ENCODE peak calls at places on chromosomes 2 and 18, in nine cellular contexts. J, K, X, N, H, W, Z, M and S are unnamed samples.

GRCh38 chr2:190533175-190533967 is 1.2 kb downstream of the NEMP2 start:
- DNase-seq in J (no peak), K (no peak), X (peak), N (peak), H (no peak), W (peak), Z (peak), M (no peak), S (no peak)

GRCh38 chr2:86221066-86221684 is 21.9 kb downstream of the MRPL35 start:
- DNase-seq in J (peak), K (peak), X (no peak), N (peak), H (peak), W (peak), Z (peak), M (peak), S (peak)

GRCh38 chr2:57373530-57373929 is 673.1 kb upstream of the VRK2 start:
- DNase-seq in J (peak), K (peak), X (no peak), N (no peak), H (no peak), W (peak), Z (no peak), M (peak), S (peak)

GRCh38 chr2:24491626-24492282 is 700 bp downstream of the NCOA1 start:
- DNase-seq in J (peak), K (no peak), X (peak), N (peak), H (peak), W (peak), Z (peak), M (no peak), S (peak)

GRCh38 chr2:30252723-30253688 is 21.7 kb downstream of the LBH start:
- DNase-seq in J (peak), K (peak), X (no peak), N (peak), H (peak), W (peak), Z (no peak), M (peak), S (peak)

GRCh38 chr2:119064567-119064966 is 94.0 kb downstream of the C1QL2 start:
- DNase-seq in J (peak), K (no peak), X (no peak), N (no peak), H (no peak), W (peak), Z (no peak), M (no peak), S (no peak)

GRCh38 chr2:104938226-104938941 is 84.5 kb downstream of the POU3F3 start:
- DNase-seq in J (no peak), K (no peak), X (no peak), N (no peak), H (no peak), W (no peak), Z (peak), M (no peak), S (no peak)

GRCh38 chr2:201932511-201932910 is 101.1 kb upstream of the FZD7 start:
- DNase-seq in J (no peak), K (no peak), X (no peak), N (no peak), H (no peak), W (no peak), Z (no peak), M (no peak), S (no peak)

GRCh38 chr2:202703091-202703490 is 68.3 kb downstream of the FAM117B start:
- DNase-seq in J (no peak), K (peak), X (no peak), N (no peak), H (no peak), W (no peak), Z (no peak), M (no peak), S (peak)

GRCh38 chr2:218871345-218872302 is 9.0 kb upstream of the WNT10A start:
- DNase-seq in J (no peak), K (no peak), X (no peak), N (no peak), H (no peak), W (no peak), Z (no peak), M (no peak), S (no peak)

GRCh38 chr2:20986540-20986939 is 57.3 kb downstream of the APOB start:
- DNase-seq in J (no peak), K (no peak), X (no peak), N (no peak), H (peak), W (no peak), Z (no peak), M (no peak), S (no peak)

GRCh38 chr2:39668576-39668975 is 2.9 kb downstream of the TMEM178A start:
- DNase-seq in J (no peak), K (no peak), X (no peak), N (no peak), H (no peak), W (no peak), Z (no peak), M (no peak), S (no peak)

GRCh38 chr2:181234429-181235410 is 222.5 kb upstream of the ITGA4 start:
- DNase-seq in J (no peak), K (no peak), X (no peak), N (no peak), H (no peak), W (no peak), Z (no peak), M (no peak), S (no peak)

GRCh38 chr18:2843161-2843560 is 3.6 kb upstream of the EMILIN2 start:
- DNase-seq in J (no peak), K (no peak), X (peak), N (no peak), H (no peak), W (no peak), Z (no peak), M (no peak), S (no peak)

GRCh38 chr18:58991127-58991798 is 126.6 kb downstream of the ZNF532 start:
- DNase-seq in J (peak), K (peak), X (no peak), N (no peak), H (no peak), W (no peak), Z (peak), M (no peak), S (peak)

GRCh38 chr18:44507729-44508325 is 172.9 kb upstream of the SETBP1 start:
- DNase-seq in J (peak), K (no peak), X (peak), N (no peak), H (peak), W (peak), Z (peak), M (no peak), S (no peak)

GRCh38 chr2:46365913-46366674 is 68.9 kb downstream of the EPAS1 start:
- DNase-seq in J (peak), K (peak), X (no peak), N (no peak), H (no peak), W (peak), Z (no peak), M (peak), S (peak)

GRCh38 chr2:218873359-218874194 is 7.1 kb upstream of the WNT10A start:
- DNase-seq in J (no peak), K (no peak), X (no peak), N (no peak), H (no peak), W (no peak), Z (peak), M (no peak), S (no peak)

GRCh38 chr2:62325398-62325797 is 129.5 kb downstream of the B3GNT2 start:
- DNase-seq in J (no peak), K (no peak), X (no peak), N (no peak), H (no peak), W (no peak), Z (no peak), M (no peak), S (no peak)

GRCh38 chr2:36389081-36389480 is 33.5 kb downstream of the CRIM1 start:
- DNase-seq in J (peak), K (peak), X (no peak), N (no peak), H (no peak), W (peak), Z (no peak), M (peak), S (peak)

GRCh38 chr18:79544386-79544963 is 135.1 kb upstream of the CTDP1 start:
- DNase-seq in J (no peak), K (no peak), X (peak), N (no peak), H (no peak), W (no peak), Z (no peak), M (no peak), S (no peak)

GRCh38 chr18:12278153-12278764 is 24.1 kb downstream of the CIDEA start:
- DNase-seq in J (peak), K (peak), X (no peak), N (no peak), H (no peak), W (no peak), Z (peak), M (no peak), S (no peak)

GRCh38 chr2:8856176-8856575 is 18.8 kb upstream of the KIDINS220 start:
- DNase-seq in J (no peak), K (no peak), X (no peak), N (no peak), H (no peak), W (no peak), Z (no peak), M (no peak), S (no peak)

GRCh38 chr18:13463526-13463925 is 245.0 kb downstream of the LDLRAD4 start:
- DNase-seq in J (no peak), K (no peak), X (no peak), N (no peak), H (no peak), W (no peak), Z (no peak), M (no peak), S (no peak)

GRCh38 chr18:12038082-12038660 is 55.5 kb upstream of the ANKRD62 start:
- DNase-seq in J (peak), K (no peak), X (no peak), N (no peak), H (peak), W (no peak), Z (no peak), M (no peak), S (no peak)

GRCh38 chr2:208375452-208376068 is 31.0 kb upstream of the PTH2R start:
- DNase-seq in J (no peak), K (no peak), X (no peak), N (no peak), H (no peak), W (no peak), Z (no peak), M (no peak), S (no peak)

GRCh38 chr18:52636536-52636935 is 296.5 kb downstream of the DCC start:
- DNase-seq in J (no peak), K (no peak), X (no peak), N (no peak), H (no peak), W (no peak), Z (peak), M (peak), S (no peak)

GRCh38 chr2:17579605-17580318 is 39.3 kb downstream of the VSNL1 start:
- DNase-seq in J (no peak), K (no peak), X (no peak), N (no peak), H (no peak), W (no peak), Z (no peak), M (no peak), S (no peak)

DNA sequence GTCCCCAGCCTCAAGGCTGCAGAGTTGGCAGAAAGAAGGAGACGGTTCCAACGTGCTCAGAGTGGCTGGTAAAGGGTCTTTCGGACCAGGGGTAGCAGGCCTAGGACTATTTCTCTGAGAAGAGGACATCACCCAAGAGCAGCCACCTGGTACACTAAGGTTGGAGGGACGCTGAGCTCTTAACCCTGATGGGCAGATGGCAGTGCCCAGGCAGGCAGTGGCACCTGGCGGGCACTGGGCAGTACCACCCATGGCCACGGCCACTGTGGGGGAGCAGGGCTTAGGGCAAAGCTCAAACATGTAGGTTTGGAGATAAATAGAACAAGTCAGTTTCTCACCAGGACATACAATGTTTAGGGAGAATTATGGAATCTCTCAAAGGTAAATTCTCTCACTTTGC is 53.5 kb downstream of the MBP start:
- DNase-seq in J (no peak), K (no peak), X (no peak), N (no peak), H (no peak), W (no peak), Z (no peak), M (no peak), S (no peak)
- TF ChIP-seq CTCF in J (no peak), K (no peak), X (no peak), N (no peak), H (no peak), W (no peak), Z (no peak), M (no peak), S (no peak)

GRCh38 chr2:144370937-144371584 is 148.9 kb downstream of the ZEB2 start:
- DNase-seq in J (peak), K (peak), X (no peak), N (no peak), H (no peak), W (peak), Z (no peak), M (no peak), S (peak)
- TF ChIP-seq CTCF in J (no peak), K (no peak), X (no peak), N (no peak), H (no peak), W (no peak), Z (no peak), M (no peak), S (no peak)

GRCh38 chr2:198137733-198138132 is 333.3 kb downstream of the PLCL1 start:
- DNase-seq in J (no peak), K (no peak), X (no peak), N (no peak), H (no peak), W (no peak), Z (no peak), M (no peak), S (no peak)
- TF ChIP-seq CTCF in J (no peak), K (no peak), X (no peak), N (no peak), H (no peak), W (peak), Z (no peak), M (no peak), S (no peak)

DNA sequence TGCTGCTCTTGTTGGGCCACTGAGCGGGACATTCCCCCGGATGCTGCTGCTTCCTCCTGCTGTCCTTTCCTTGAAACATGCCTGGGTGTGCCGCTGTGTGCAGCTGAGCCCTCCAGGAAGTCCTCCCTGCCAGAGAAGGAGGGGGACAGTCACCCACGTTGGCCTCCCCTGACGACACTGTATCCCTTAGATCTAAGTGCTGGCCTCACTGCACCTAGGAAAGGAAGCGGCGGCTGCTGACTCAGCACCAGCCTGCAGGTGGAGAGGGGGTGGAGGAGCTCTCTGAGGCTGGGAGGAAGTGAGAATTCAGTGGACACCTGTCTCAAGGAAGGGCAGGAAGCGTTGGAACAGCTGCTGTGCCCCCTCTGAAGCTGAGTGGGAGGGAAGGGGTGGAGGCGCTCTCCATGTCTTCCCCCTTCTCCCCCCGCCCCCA is 239.8 kb downstream of the HAUS1 start:
- DNase-seq in J (no peak), K (no peak), X (peak), N (no peak), H (peak), W (no peak), Z (peak), M (no peak), S (no peak)
- TF ChIP-seq CTCF in J (no peak), K (no peak), X (peak), N (no peak), H (no peak), W (no peak), Z (peak), M (no peak), S (no peak)

DNA sequence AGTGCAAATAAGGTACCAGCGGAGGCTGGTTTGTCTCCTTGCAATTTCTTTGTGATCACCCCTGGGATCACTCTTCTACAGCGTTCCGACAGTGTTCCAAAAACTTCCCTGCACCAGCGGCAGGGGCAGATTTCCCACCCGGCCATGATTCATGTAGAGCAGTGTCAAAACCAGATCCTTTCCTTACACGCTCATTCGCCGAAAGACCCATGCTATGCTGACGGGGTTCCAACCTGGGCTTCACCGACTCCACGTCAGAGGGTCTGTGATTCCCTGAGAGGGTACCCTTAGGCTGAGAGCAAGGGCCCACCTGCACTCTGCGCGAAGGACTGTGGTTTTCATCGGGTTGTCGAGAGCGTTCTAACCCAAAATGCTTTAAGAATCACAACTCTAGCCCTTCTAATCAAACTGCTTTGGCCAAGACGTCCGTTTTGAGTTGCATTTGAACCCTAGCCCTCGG is 379 bp upstream of the TTC27 start:
- DNase-seq in J (peak), K (peak), X (peak), N (peak), H (peak), W (peak), Z (no peak), M (peak), S (peak)
- TF ChIP-seq CTCF in J (peak), K (no peak), X (no peak), N (no peak), H (no peak), W (peak), Z (no peak), M (no peak), S (peak)

DNA sequence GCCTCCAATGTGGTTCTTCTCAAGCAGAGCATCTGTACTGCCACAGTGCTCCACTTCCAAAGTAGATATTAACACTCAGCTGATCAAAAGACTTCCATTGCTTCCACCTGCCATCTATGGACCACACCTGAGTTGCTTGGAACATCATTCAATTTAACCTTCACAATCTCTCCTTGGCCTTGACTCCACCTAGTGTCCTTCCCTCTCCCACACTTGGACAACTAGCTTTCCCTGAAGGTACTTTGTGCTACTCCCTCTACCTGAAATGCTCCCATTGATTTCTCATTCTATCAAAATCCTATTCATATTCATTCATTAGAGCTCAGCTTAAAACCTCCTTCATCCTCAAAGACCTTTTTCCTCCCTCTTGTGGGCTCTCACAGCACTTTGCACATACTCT is 48.7 kb downstream of the SOWAHC start:
- DNase-seq in J (no peak), K (no peak), X (no peak), N (no peak), H (no peak), W (no peak), Z (peak), M (no peak), S (no peak)
- TF ChIP-seq CTCF in J (peak), K (no peak), X (peak), N (no peak), H (no peak), W (peak), Z (peak), M (peak), S (no peak)